ENCODE peak calls at places on chromosome 17, in nine cellular contexts. Q is IMR-90, A is tibial nerve, T is breast epithelium, R is A549, Y is lower leg skin, M is heart left ventricle, B is stomach, C is HCT116. Z is an unnamed sample.

GRCh38 chr17:40219073-40219860 is at the start of gene WIPF2:
- DNase-seq in B (peak; percentile 98), T (peak; percentile 95), R (peak; percentile 96), A (peak; percentile 91), M (peak; percentile 97), Y (peak; percentile 96), C (peak; percentile 89), Q (peak; percentile 94), Z (peak; percentile 88)

GRCh38 chr17:39608142-39608541 is 422 bp upstream of the NEUROD2 start:
- DNase-seq in Y (no peak), Q (no peak), A (no peak), R (no peak), C (no peak), T (no peak), M (no peak), B (no peak), Z (no peak)

GRCh38 chr17:16013943-16014407 is 14.4 kb downstream of the TTC19 start:
- DNase-seq in M (no peak), R (peak; percentile 48), Q (peak; percentile 91), C (peak; percentile 36), A (no peak), Y (no peak), B (no peak), T (no peak), Z (no peak)

GRCh38 chr17:77881545-77881944 is 77.0 kb upstream of the TNRC6C start:
- DNase-seq in Y (peak; percentile 76), C (no peak), Q (peak; percentile 28), T (peak; percentile 55), R (no peak), A (peak; percentile 54), B (peak; percentile 67), M (peak; percentile 94), Z (peak; percentile 94)

GRCh38 chr17:35242158-35242804 is 591 bp upstream of the SLFN5 start:
- DNase-seq in M (peak; percentile 54), R (peak; percentile 94), Q (peak; percentile 32), C (peak; percentile 58), T (peak; percentile 81), B (peak; percentile 85), A (peak; percentile 18), Y (peak; percentile 55), Z (peak; percentile 83)

GRCh38 chr17:14760719-14761425 is 460.0 kb downstream of the HS3ST3B1 start:
- DNase-seq in R (no peak), M (no peak), T (no peak), C (no peak), Y (no peak), A (no peak), B (no peak), Q (no peak), Z (no peak)

GRCh38 chr17:76529643-76530488 is 7.6 kb downstream of the CYGB start:
- DNase-seq in A (peak; percentile 84), Y (peak; percentile 74), M (peak; percentile 95), R (no peak), B (peak; percentile 66), T (peak; percentile 55), Q (peak; percentile 70), C (no peak), Z (no peak)

GRCh38 chr17:45333702-45334092 is 16.9 kb upstream of the MAP3K14 start:
- DNase-seq in Y (no peak), C (no peak), Q (no peak), A (no peak), T (no peak), R (no peak), M (no peak), B (no peak), Z (no peak)

GRCh38 chr17:69972251-69972650 is 102.8 kb upstream of the KCNJ16 start:
- DNase-seq in B (no peak), A (no peak), M (no peak), Q (peak; percentile 23), C (no peak), Y (no peak), R (no peak), T (no peak), Z (no peak)

GRCh38 chr17:76567634-76568432 is 17.8 kb downstream of the ST6GALNAC2 start:
- DNase-seq in M (no peak), Y (peak; percentile 46), Q (no peak), T (no peak), R (no peak), B (peak; percentile 75), A (no peak), C (no peak), Z (no peak)

GRCh38 chr17:10336393-10336792 is 36.4 kb downstream of the MYH13 start:
- DNase-seq in Y (no peak), R (no peak), B (no peak), T (no peak), A (no peak), Q (no peak), M (no peak), C (no peak), Z (no peak)

GRCh38 chr17:69684251-69684650 is 269.8 kb downstream of the MAP2K6 start:
- DNase-seq in T (no peak), R (no peak), Q (no peak), M (no peak), B (no peak), A (no peak), C (no peak), Y (no peak), Z (no peak)

GRCh38 chr17:72775914-72776313 is 316.6 kb downstream of the SLC39A11 start:
- DNase-seq in Y (no peak), R (no peak), T (no peak), B (no peak), Q (no peak), M (no peak), C (no peak), A (no peak), Z (no peak)

GRCh38 chr17:4806770-4807533 is at the start of gene PLD2:
- DNase-seq in M (peak; percentile 93), C (peak; percentile 42), A (peak; percentile 57), T (peak; percentile 79), R (peak; percentile 98), Q (peak; percentile 67), Y (peak; percentile 76), B (peak; percentile 91), Z (peak; percentile 100)

GRCh38 chr17:77212081-77212832 is 71.5 kb downstream of the SEC14L1 start:
- DNase-seq in M (no peak), A (no peak), Q (no peak), Y (no peak), B (no peak), R (no peak), C (no peak), T (no peak), Z (peak; percentile 71)

GRCh38 chr17:82592751-82593589 is 55.3 kb downstream of the WDR45B start:
- DNase-seq in R (peak; percentile 65), Y (peak; percentile 81), A (no peak), T (peak; percentile 79), B (peak; percentile 82), C (peak; percentile 70), M (peak; percentile 79), Q (peak; percentile 74), Z (no peak)

GRCh38 chr17:41974031-41974430 is 7.4 kb downstream of the CNP start:
- DNase-seq in A (no peak), M (peak; percentile 18), C (no peak), Y (no peak), Q (no peak), R (no peak), B (no peak), T (no peak), Z (no peak)

GRCh38 chr17:41976142-41976768 is 9.7 kb downstream of the CNP start:
- DNase-seq in B (no peak), Q (no peak), A (no peak), T (no peak), M (no peak), Y (no peak), R (no peak), C (no peak), Z (peak; percentile 67)

GRCh38 chr17:41975099-41976083 is 8.8 kb downstream of the CNP start:
- DNase-seq in Y (no peak), M (peak; percentile 4), B (no peak), Q (peak; percentile 69), C (no peak), R (no peak), T (no peak), A (no peak), Z (no peak)

GRCh38 chr17:41974658-41975057 is 8.1 kb downstream of the CNP start:
- DNase-seq in C (no peak), M (peak; percentile 15), T (no peak), Q (no peak), A (no peak), B (no peak), Y (no peak), R (no peak), Z (no peak)

GRCh38 chr17:41977991-41978390 is 11.4 kb downstream of the CNP start:
- DNase-seq in T (peak; percentile 46), M (no peak), C (no peak), A (no peak), Y (peak; percentile 50), R (no peak), Q (no peak), B (peak; percentile 62), Z (no peak)
- TF ChIP-seq POLR2A in T (no peak), M (no peak), C (no peak), A (no peak), Y (no peak), R (no peak), Q (no peak), B (no peak), Z (no peak)

GRCh38 chr17:81052199-81052997 is 17.4 kb downstream of the BAIAP2 start:
- DNase-seq in T (no peak), R (no peak), B (no peak), Y (no peak), A (no peak), M (no peak), C (no peak), Q (no peak), Z (no peak)
- TF ChIP-seq POLR2A in T (no peak), R (no peak), B (no peak), Y (no peak), A (no peak), M (no peak), C (no peak), Q (no peak), Z (no peak)

DNA sequence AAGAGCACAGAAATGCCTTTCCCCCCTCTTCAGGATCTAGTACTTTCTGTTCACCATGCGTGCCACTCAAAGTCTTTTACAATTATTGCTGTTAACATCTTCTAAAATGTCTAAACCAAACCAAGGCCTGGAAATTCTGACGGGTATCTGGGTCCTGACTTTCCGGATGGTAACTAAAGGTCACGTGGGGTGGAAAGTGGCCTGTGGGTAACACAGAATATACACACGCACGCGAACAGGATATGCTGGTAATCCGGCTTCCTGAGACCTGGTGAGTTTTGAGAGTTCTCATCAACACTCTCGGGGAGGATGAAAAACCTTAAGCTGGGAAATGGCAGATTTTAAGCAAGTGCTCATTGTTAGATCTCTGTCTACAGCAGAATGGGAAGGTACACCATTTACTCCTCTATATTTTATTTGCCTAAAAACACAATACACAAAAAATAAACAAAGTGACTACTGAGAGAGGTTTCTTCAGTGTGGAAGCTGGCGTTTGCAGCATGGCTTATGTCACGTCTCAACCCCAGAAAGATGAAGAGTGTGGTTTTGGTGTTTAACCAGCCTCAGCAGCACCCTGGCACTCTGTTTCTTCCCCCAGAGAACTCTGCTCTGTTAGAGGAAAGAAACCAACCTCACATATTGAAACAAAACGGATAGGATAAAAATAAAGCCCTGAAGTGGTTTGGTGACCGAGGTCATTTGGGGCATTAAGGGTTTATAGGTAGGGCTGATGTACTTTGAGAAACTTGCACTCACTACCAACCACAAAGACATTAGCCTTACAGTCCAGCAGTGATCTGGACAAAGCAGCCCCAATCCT is 37.3 kb downstream of the SMG6 start:
- DNase-seq in C (no peak), A (no peak), M (no peak), B (peak; percentile 36), T (peak; percentile 27), Q (no peak), Y (peak; percentile 35), R (no peak), Z (no peak)
- TF ChIP-seq POLR2A in C (no peak), A (no peak), M (no peak), B (no peak), T (no peak), Q (no peak), Y (no peak), R (no peak), Z (no peak)

GRCh38 chr17:50100921-50101345 is 5.8 kb downstream of the PDK2 start:
- DNase-seq in T (no peak), R (no peak), Y (no peak), C (no peak), M (peak; percentile 58), A (no peak), B (no peak), Q (peak; percentile 34), Z (no peak)
- TF ChIP-seq POLR2A in T (no peak), R (no peak), Y (no peak), C (no peak), M (peak; percentile 19), A (no peak), B (no peak), Q (no peak), Z (no peak)